ENCODE peak calls at places on chromosomes 6 and 20, in five cellular contexts. One of them, this sample, is unnamed.

GRCh38 chr6:158698876-158699440 is 49.1 kb downstream of the SYTL3 start:
- DNase-seq in neural progenitor cell: no peak
- DNase-seq in cardiac muscle cell: no peak
- DNase-seq in Peyer's patch: no peak
- DNase-seq in keratinocyte: no peak
- DNase-seq in this sample: peak; percentile 43

GRCh38 chr6:100116409-100117194 is 122.6 kb upstream of the MCHR2 start:
- DNase-seq in neural progenitor cell: peak; percentile 74
- DNase-seq in cardiac muscle cell: peak; percentile 74
- DNase-seq in Peyer's patch: no peak
- DNase-seq in keratinocyte: peak; percentile 7
- DNase-seq in this sample: peak; percentile 85

GRCh38 chr6:52216932-52217331 is 27.4 kb downstream of the IL17F start:
- DNase-seq in neural progenitor cell: no peak
- DNase-seq in cardiac muscle cell: no peak
- DNase-seq in Peyer's patch: no peak
- DNase-seq in keratinocyte: no peak
- DNase-seq in this sample: no peak

GRCh38 chr6:163780993-163781392 is 366.5 kb downstream of the QKI start:
- DNase-seq in neural progenitor cell: peak; percentile 67
- DNase-seq in cardiac muscle cell: peak; percentile 46
- DNase-seq in Peyer's patch: no peak
- DNase-seq in keratinocyte: no peak
- DNase-seq in this sample: peak; percentile 69

GRCh38 chr6:111804627-111805235 is 68.5 kb downstream of the FYN start:
- DNase-seq in neural progenitor cell: no peak
- DNase-seq in cardiac muscle cell: no peak
- DNase-seq in Peyer's patch: no peak
- DNase-seq in keratinocyte: no peak
- DNase-seq in this sample: no peak

GRCh38 chr6:141562181-141562800 is 570.4 kb upstream of the GJE1 start:
- DNase-seq in neural progenitor cell: peak; percentile 56
- DNase-seq in cardiac muscle cell: peak; percentile 41
- DNase-seq in Peyer's patch: no peak
- DNase-seq in keratinocyte: no peak
- DNase-seq in this sample: peak; percentile 81

GRCh38 chr6:156658186-156658585 is 119.0 kb upstream of the ARID1B start:
- DNase-seq in neural progenitor cell: no peak
- DNase-seq in cardiac muscle cell: no peak
- DNase-seq in Peyer's patch: no peak
- DNase-seq in keratinocyte: no peak
- DNase-seq in this sample: no peak

GRCh38 chr6:106939848-106940247 is 34.7 kb downstream of the CD24 start:
- DNase-seq in neural progenitor cell: no peak
- DNase-seq in cardiac muscle cell: no peak
- DNase-seq in Peyer's patch: peak; percentile 30
- DNase-seq in keratinocyte: no peak
- DNase-seq in this sample: peak; percentile 50

GRCh38 chr20:14235355-14235754 is 102.1 kb downstream of the FLRT3 start:
- DNase-seq in neural progenitor cell: no peak
- DNase-seq in cardiac muscle cell: no peak
- DNase-seq in Peyer's patch: no peak
- DNase-seq in keratinocyte: peak; percentile 13
- DNase-seq in this sample: no peak

GRCh38 chr6:118843685-118844390 is 50.1 kb upstream of the ASF1A start:
- DNase-seq in neural progenitor cell: no peak
- DNase-seq in cardiac muscle cell: no peak
- DNase-seq in Peyer's patch: no peak
- DNase-seq in keratinocyte: no peak
- DNase-seq in this sample: no peak

GRCh38 chr6:149895702-149896310 is 2.1 kb downstream of the RAET1E start:
- DNase-seq in neural progenitor cell: no peak
- DNase-seq in cardiac muscle cell: no peak
- DNase-seq in Peyer's patch: no peak
- DNase-seq in keratinocyte: no peak
- DNase-seq in this sample: no peak

GRCh38 chr6:25449774-25450173 is 170.6 kb downstream of the CARMIL1 start:
- DNase-seq in neural progenitor cell: peak; percentile 58
- DNase-seq in cardiac muscle cell: peak; percentile 36
- DNase-seq in Peyer's patch: no peak
- DNase-seq in keratinocyte: no peak
- DNase-seq in this sample: peak; percentile 82

GRCh38 chr6:147203311-147204059 is 732 bp upstream of the STXBP5 start:
- DNase-seq in neural progenitor cell: peak; percentile 88
- DNase-seq in cardiac muscle cell: peak; percentile 83
- DNase-seq in Peyer's patch: peak; percentile 48
- DNase-seq in keratinocyte: no peak
- DNase-seq in this sample: peak; percentile 86

GRCh38 chr20:60469829-60470228 is 511.6 kb downstream of the CDH26 start:
- DNase-seq in neural progenitor cell: no peak
- DNase-seq in cardiac muscle cell: no peak
- DNase-seq in Peyer's patch: no peak
- DNase-seq in keratinocyte: no peak
- DNase-seq in this sample: peak; percentile 13

GRCh38 chr6:151101116-151101810 is 138.5 kb upstream of the AKAP12 start:
- DNase-seq in neural progenitor cell: no peak
- DNase-seq in cardiac muscle cell: no peak
- DNase-seq in Peyer's patch: no peak
- DNase-seq in keratinocyte: no peak
- DNase-seq in this sample: no peak

GRCh38 chr6:70675822-70676221 is 8.1 kb downstream of the SMAP1 start:
- DNase-seq in neural progenitor cell: no peak
- DNase-seq in cardiac muscle cell: no peak
- DNase-seq in Peyer's patch: no peak
- DNase-seq in keratinocyte: no peak
- DNase-seq in this sample: no peak

GRCh38 chr6:166589786-166590574 is 3.5 kb upstream of the RAMACL start:
- DNase-seq in neural progenitor cell: no peak
- DNase-seq in cardiac muscle cell: no peak
- DNase-seq in Peyer's patch: no peak
- DNase-seq in keratinocyte: no peak
- DNase-seq in this sample: peak; percentile 24

DNA sequence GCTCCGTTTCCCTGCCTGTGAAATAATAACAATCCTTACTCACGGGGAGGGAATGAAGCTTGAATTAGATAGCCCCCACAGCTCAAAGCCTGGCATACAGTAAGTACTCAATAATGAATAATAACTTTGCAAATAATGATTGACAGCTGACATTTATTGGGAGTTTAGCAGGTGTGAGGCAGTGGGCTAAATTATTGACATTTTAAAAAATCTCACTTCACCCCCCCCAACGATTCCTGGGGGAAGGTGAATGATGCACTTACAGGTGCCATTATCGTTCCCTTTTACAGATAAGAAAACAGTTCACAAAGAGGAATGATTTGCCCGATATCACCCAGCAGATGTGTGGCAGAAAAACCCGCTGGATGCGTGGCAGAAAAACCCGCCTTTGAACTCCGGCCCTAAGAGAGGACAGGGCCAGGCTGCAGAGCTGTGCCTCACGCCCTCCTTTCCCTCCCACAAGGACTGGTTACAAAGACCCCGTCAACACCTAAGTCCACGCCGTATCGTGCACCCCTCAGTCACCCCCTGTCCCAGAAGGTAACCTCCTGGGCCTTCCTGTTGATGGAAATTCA is 114.2 kb upstream of the PTPN1 start:
- DNase-seq in neural progenitor cell: no peak
- DNase-seq in cardiac muscle cell: no peak
- DNase-seq in Peyer's patch: no peak
- DNase-seq in keratinocyte: no peak
- DNase-seq in this sample: no peak
- H3K4me1 ChIP-seq in neural progenitor cell: no peaks in the 10 kb centered on the region
- H3K4me1 ChIP-seq in cardiac muscle cell: peaks cover 34% of the 10 kb centered on the region
- H3K4me1 ChIP-seq in Peyer's patch: peaks cover 20% of the 10 kb centered on the region
- H3K4me1 ChIP-seq in keratinocyte: peaks cover 12% of the 10 kb centered on the region
- H3K4me1 ChIP-seq in this sample: no peaks in the 10 kb centered on the region

GRCh38 chr20:46006964-46007363 is 1.7 kb upstream of the MMP9 start:
- DNase-seq in neural progenitor cell: no peak
- DNase-seq in cardiac muscle cell: no peak
- DNase-seq in Peyer's patch: no peak
- DNase-seq in keratinocyte: no peak
- DNase-seq in this sample: no peak
- H3K4me3 ChIP-seq in neural progenitor cell: no peak overlapping the region
- H3K4me3 ChIP-seq in cardiac muscle cell: no peak overlapping the region
- H3K4me3 ChIP-seq in Peyer's patch: no peak overlapping the region
- H3K4me3 ChIP-seq in keratinocyte: no peak overlapping the region
- H3K4me3 ChIP-seq in this sample: no peak overlapping the region

DNA sequence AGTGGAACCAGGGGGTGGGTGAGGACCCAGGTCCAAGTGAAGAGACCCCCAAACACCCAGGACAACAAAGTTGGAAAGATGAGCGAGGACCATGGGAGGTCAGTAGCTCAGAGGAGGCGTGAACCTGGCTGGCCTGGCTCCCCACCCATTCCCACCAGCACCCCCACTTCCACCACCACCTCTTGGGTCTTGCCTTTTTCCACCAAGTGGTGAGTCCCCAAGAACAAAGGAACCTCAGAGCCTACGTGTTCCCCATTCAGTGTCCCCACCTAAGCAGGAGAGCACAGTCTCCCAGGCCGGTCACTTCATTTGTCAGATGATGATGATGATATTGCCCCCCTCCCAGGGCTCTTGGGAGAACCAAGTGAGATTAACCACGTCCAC is 531 bp upstream of the VWA7 start:
- DNase-seq in neural progenitor cell: no peak
- DNase-seq in cardiac muscle cell: no peak
- DNase-seq in Peyer's patch: no peak
- DNase-seq in keratinocyte: no peak
- DNase-seq in this sample: no peak
- H3K27ac ChIP-seq in neural progenitor cell: no peak overlapping the region
- H3K27ac ChIP-seq in cardiac muscle cell: peak overlapping the region; percentile 91
- H3K27ac ChIP-seq in Peyer's patch: peak overlapping the region; percentile 49
- H3K27ac ChIP-seq in keratinocyte: peak overlapping the region; percentile 46
- H3K27ac ChIP-seq in this sample: no peak overlapping the region

GRCh38 chr6:56757585-56757984 is 114.9 kb upstream of the DST start:
- DNase-seq in neural progenitor cell: peak; percentile 55
- DNase-seq in cardiac muscle cell: no peak
- DNase-seq in Peyer's patch: no peak
- DNase-seq in keratinocyte: no peak
- DNase-seq in this sample: peak; percentile 71

GRCh38 chr6:56755040-56755439 is 112.4 kb upstream of the DST start:
- DNase-seq in neural progenitor cell: no peak
- DNase-seq in cardiac muscle cell: no peak
- DNase-seq in Peyer's patch: no peak
- DNase-seq in keratinocyte: no peak
- DNase-seq in this sample: no peak

GRCh38 chr6:56756791-56757582 is 114.3 kb upstream of the DST start:
- DNase-seq in neural progenitor cell: no peak
- DNase-seq in cardiac muscle cell: no peak
- DNase-seq in Peyer's patch: no peak
- DNase-seq in keratinocyte: no peak
- DNase-seq in this sample: no peak

GRCh38 chr6:56758120-56758519 is 115.4 kb upstream of the DST start:
- DNase-seq in neural progenitor cell: no peak
- DNase-seq in cardiac muscle cell: no peak
- DNase-seq in Peyer's patch: no peak
- DNase-seq in keratinocyte: no peak
- DNase-seq in this sample: no peak

GRCh38 chr6:56756219-56756789 is 113.6 kb upstream of the DST start:
- DNase-seq in neural progenitor cell: no peak
- DNase-seq in cardiac muscle cell: no peak
- DNase-seq in Peyer's patch: no peak
- DNase-seq in keratinocyte: no peak
- DNase-seq in this sample: no peak
- H3K4me1 ChIP-seq in neural progenitor cell: peaks cover 73% of the 10 kb centered on the region
- H3K4me1 ChIP-seq in cardiac muscle cell: peaks cover 28% of the 10 kb centered on the region
- H3K4me1 ChIP-seq in Peyer's patch: peaks cover 20% of the 10 kb centered on the region
- H3K4me1 ChIP-seq in keratinocyte: peaks cover 39% of the 10 kb centered on the region
- H3K4me1 ChIP-seq in this sample: peaks cover 8% of the 10 kb centered on the region

DNA sequence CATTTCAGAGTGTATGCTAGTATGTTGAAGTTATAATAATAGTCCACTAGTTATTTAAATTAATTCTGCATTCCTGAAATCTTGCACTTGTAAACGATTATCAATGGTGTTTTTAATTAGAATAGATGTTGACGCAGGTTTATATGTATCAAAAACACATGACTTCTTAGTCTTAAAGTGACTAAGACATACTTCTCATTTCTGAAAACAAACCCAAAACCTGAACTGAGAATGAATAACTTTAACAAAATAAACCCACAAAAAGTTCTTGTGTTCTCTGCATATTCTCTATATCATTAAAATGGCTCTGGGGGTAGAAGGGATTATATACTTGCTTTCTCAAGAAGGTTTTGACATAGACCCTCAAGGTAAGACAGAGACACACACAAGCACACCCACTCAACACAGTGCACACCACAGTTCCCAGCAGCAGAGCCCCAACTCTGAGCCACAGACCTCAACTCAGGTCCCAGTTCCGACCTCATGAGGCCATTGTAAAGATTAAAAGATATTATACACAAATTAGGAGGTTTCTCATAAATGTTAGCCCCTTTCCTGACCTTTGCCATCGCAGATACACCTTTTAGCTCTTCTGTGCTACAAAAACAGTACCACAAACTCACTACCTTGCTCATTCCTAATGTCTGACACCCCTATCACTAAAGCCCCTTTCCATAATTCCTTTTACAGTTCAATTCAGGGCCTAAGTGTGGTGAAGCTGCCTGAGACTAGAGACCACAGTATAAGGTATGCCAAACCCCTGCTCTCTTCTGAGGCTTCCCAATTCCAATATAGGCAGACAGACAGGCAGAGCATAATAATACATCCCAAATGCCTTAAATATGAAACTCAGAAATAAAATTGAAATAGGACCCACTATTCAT is 267.9 kb downstream of the PTPRK start:
- DNase-seq in neural progenitor cell: no peak
- DNase-seq in cardiac muscle cell: no peak
- DNase-seq in Peyer's patch: no peak
- DNase-seq in keratinocyte: no peak
- DNase-seq in this sample: no peak
- H3K4me3 ChIP-seq in neural progenitor cell: no peak overlapping the region
- H3K4me3 ChIP-seq in cardiac muscle cell: no peak overlapping the region
- H3K4me3 ChIP-seq in Peyer's patch: no peak overlapping the region
- H3K4me3 ChIP-seq in keratinocyte: no peak overlapping the region
- H3K4me3 ChIP-seq in this sample: no peak overlapping the region

GRCh38 chr20:62310757-62311121 is 7.9 kb downstream of the ADRM1 start:
- DNase-seq in neural progenitor cell: no peak
- DNase-seq in cardiac muscle cell: no peak
- DNase-seq in Peyer's patch: no peak
- DNase-seq in keratinocyte: no peak
- DNase-seq in this sample: no peak
- H3K27ac ChIP-seq in neural progenitor cell: no peak overlapping the region
- H3K27ac ChIP-seq in cardiac muscle cell: no peak overlapping the region
- H3K27ac ChIP-seq in Peyer's patch: no peak overlapping the region
- H3K27ac ChIP-seq in keratinocyte: no peak overlapping the region
- H3K27ac ChIP-seq in this sample: peak overlapping the region; percentile 57

GRCh38 chr6:20175810-20176209 is 36.5 kb downstream of the MBOAT1 start:
- DNase-seq in neural progenitor cell: no peak
- DNase-seq in cardiac muscle cell: no peak
- DNase-seq in Peyer's patch: no peak
- DNase-seq in keratinocyte: no peak
- DNase-seq in this sample: no peak
- H3K4me1 ChIP-seq in neural progenitor cell: no peaks in the 10 kb centered on the region
- H3K4me1 ChIP-seq in cardiac muscle cell: peaks cover 2% of the 10 kb centered on the region
- H3K4me1 ChIP-seq in Peyer's patch: peaks cover 39% of the 10 kb centered on the region
- H3K4me1 ChIP-seq in keratinocyte: no peaks in the 10 kb centered on the region
- H3K4me1 ChIP-seq in this sample: no peaks in the 10 kb centered on the region